ENCODE peak calls at places on chromosomes 11 and 22, in eight cellular contexts. P, W, F, D, R, O, T and I are unnamed samples.

GRCh38 chr11:78374917-78375316 is 42.7 kb downstream of the GAB2 start:
- DNase-seq in F (no peak), O (no peak), P (no peak), D (no peak), W (no peak), R (no peak), T (no peak), I (no peak)

GRCh38 chr22:46352691-46353386 is 17.3 kb downstream of the TRMU start:
- DNase-seq in T (no peak), O (no peak), P (peak), R (peak), D (no peak), F (peak), W (no peak), I (no peak)

GRCh38 chr11:18802381-18803257 is 11.0 kb upstream of the PTPN5 start:
- DNase-seq in R (no peak), W (peak), F (peak), O (peak), T (peak), D (peak), P (no peak), I (peak)

GRCh38 chr11:101061606-101062005 is 68.0 kb downstream of the PGR start:
- DNase-seq in F (no peak), D (no peak), T (no peak), O (no peak), P (no peak), W (no peak), R (no peak), I (no peak)

GRCh38 chr11:32385998-32386397 is 49.3 kb downstream of the WT1 start:
- DNase-seq in W (peak), P (no peak), D (peak), F (peak), O (no peak), R (no peak), T (peak), I (no peak)

GRCh38 chr11:21927628-21928027 is 265.3 kb upstream of the ANO5 start:
- DNase-seq in R (no peak), D (no peak), F (no peak), W (no peak), P (no peak), O (no peak), T (no peak), I (no peak)

GRCh38 chr22:49763138-49763537 is 64.5 kb downstream of the BRD1 start:
- DNase-seq in W (no peak), D (no peak), R (no peak), F (no peak), O (no peak), T (no peak), P (no peak), I (no peak)

GRCh38 chr22:22388055-22388454 is 120.5 kb downstream of the ZNF280B start:
- DNase-seq in W (no peak), F (no peak), D (no peak), O (no peak), R (no peak), P (no peak), T (no peak), I (no peak)

GRCh38 chr11:66080055-66080817 is 10.2 kb downstream of the PACS1 start:
- DNase-seq in O (no peak), W (no peak), D (no peak), R (no peak), P (no peak), F (peak), T (peak), I (no peak)

GRCh38 chr22:45493286-45493771 is 9.4 kb upstream of the FBLN1 start:
- DNase-seq in F (no peak), W (no peak), O (peak), P (peak), D (no peak), R (peak), T (no peak), I (no peak)

GRCh38 chr11:17573526-17573925 is 26.5 kb downstream of the OTOG start:
- DNase-seq in P (no peak), R (no peak), F (no peak), D (peak), T (no peak), O (no peak), W (no peak), I (no peak)

GRCh38 chr11:117814766-117815261 is 9.7 kb downstream of the FXYD2 start:
- DNase-seq in F (peak), W (no peak), T (peak), O (no peak), D (no peak), P (no peak), R (peak), I (no peak)

GRCh38 chr11:19259487-19260345 is 19.0 kb upstream of the E2F8 start:
- DNase-seq in P (peak), F (peak), T (peak), R (peak), W (peak), D (peak), O (no peak), I (peak)

GRCh38 chr11:12180257-12181205 is 70.1 kb downstream of the MICAL2 start:
- DNase-seq in P (no peak), F (no peak), T (no peak), O (no peak), W (no peak), R (no peak), D (no peak), I (no peak)

GRCh38 chr11:83681944-83682644 is 395.9 kb upstream of the CCDC90B start:
- DNase-seq in O (no peak), T (no peak), P (no peak), D (no peak), R (no peak), F (no peak), W (no peak), I (no peak)

GRCh38 chr11:121792185-121792584 is 323.8 kb downstream of the BLID start:
- DNase-seq in T (no peak), F (no peak), D (no peak), W (no peak), R (no peak), O (no peak), P (no peak), I (no peak)

GRCh38 chr22:23182289-23183106 is 2.2 kb downstream of the BCR start:
- DNase-seq in W (no peak), P (no peak), O (no peak), R (no peak), T (no peak), F (peak), D (no peak), I (no peak)

GRCh38 chr11:1906146-1906545 is 13.4 kb upstream of the TNNT3 start:
- DNase-seq in D (no peak), T (no peak), P (no peak), R (no peak), F (no peak), W (no peak), O (no peak), I (no peak)

GRCh38 chr22:23278883-23279675 is 98.8 kb downstream of the BCR start:
- DNase-seq in W (no peak), O (no peak), T (no peak), F (no peak), R (peak), D (no peak), P (no peak), I (no peak)

GRCh38 chr22:23908561-23909205 is 14.5 kb downstream of the MIF start:
- DNase-seq in F (no peak), R (no peak), D (no peak), O (no peak), W (no peak), P (no peak), T (peak), I (no peak)

GRCh38 chr11:85590848-85591483 is 36.2 kb downstream of the DLG2 start:
- DNase-seq in O (no peak), T (peak), D (no peak), R (no peak), F (peak), W (no peak), P (no peak), I (no peak)

GRCh38 chr11:10674991-10675440 is 18.5 kb downstream of the IRAG1 start:
- DNase-seq in D (no peak), F (no peak), O (no peak), T (no peak), W (no peak), P (peak), R (no peak), I (no peak)

GRCh38 chr11:35622070-35622469 is 3.8 kb downstream of the FJX1 start:
- DNase-seq in W (no peak), D (no peak), R (no peak), P (no peak), T (peak), O (no peak), F (no peak), I (no peak)

GRCh38 chr11:65918211-65919150 is at the start of gene C11orf68:
- DNase-seq in F (peak), R (no peak), T (no peak), W (no peak), D (peak), P (no peak), O (no peak), I (no peak)

GRCh38 chr11:21988477-21988876 is 204.4 kb upstream of the ANO5 start:
- DNase-seq in P (no peak), O (no peak), R (no peak), D (no peak), W (no peak), F (peak), T (no peak), I (no peak)

GRCh38 chr11:36509265-36509664 is 807 bp downstream of the TRAF6 start:
- DNase-seq in O (no peak), W (peak), T (peak), D (no peak), P (no peak), F (peak), R (no peak), I (no peak)

GRCh38 chr22:39493759-39494158 is 8.3 kb upstream of the MIEF1 start:
- DNase-seq in O (no peak), P (no peak), D (no peak), T (no peak), F (no peak), R (peak), W (no peak), I (no peak)

GRCh38 chr11:117523680-117524079 is 196.0 kb downstream of the CEP164 start:
- DNase-seq in W (no peak), D (no peak), R (no peak), F (no peak), O (no peak), P (no peak), T (no peak), I (no peak)

GRCh38 chr11:8301622-8302021 is 37.9 kb upstream of the LMO1 start:
- DNase-seq in T (no peak), W (no peak), R (no peak), F (no peak), D (no peak), P (no peak), O (no peak), I (no peak)

GRCh38 chr11:43119275-43119970 is 192.4 kb upstream of the API5 start:
- DNase-seq in P (no peak), R (no peak), D (no peak), F (peak), O (no peak), W (no peak), T (no peak), I (no peak)

GRCh38 chr11:116202922-116203321 is 569.9 kb downstream of the BUD13 start:
- DNase-seq in T (no peak), O (no peak), F (no peak), D (no peak), P (no peak), W (no peak), R (no peak), I (no peak)

GRCh38 chr22:40218723-40219294 is 41.1 kb downstream of the TNRC6B start:
- DNase-seq in P (no peak), O (no peak), D (no peak), F (no peak), W (no peak), R (no peak), T (peak), I (no peak)

GRCh38 chr11:44994753-44995152 is 44.1 kb upstream of the TP53I11 start:
- DNase-seq in W (no peak), T (no peak), D (no peak), P (no peak), R (no peak), O (no peak), F (no peak), I (no peak)
- TF ChIP-seq CTCF in W (no peak), T (no peak), D (no peak), P (no peak), R (no peak), O (no peak), F (no peak), I (no peak)

GRCh38 chr11:46410021-46410420 is 18.4 kb upstream of the CHRM4 start:
- DNase-seq in R (no peak), O (no peak), F (no peak), D (peak), T (no peak), W (peak), P (no peak), I (no peak)
- TF ChIP-seq CTCF in R (no peak), O (no peak), F (peak), D (no peak), T (no peak), W (no peak), P (no peak), I (no peak)

GRCh38 chr11:64917663-64917995 is 620 bp upstream of the ATG2A start:
- DNase-seq in T (no peak), F (no peak), P (no peak), D (no peak), R (no peak), O (no peak), W (no peak), I (no peak)

GRCh38 chr11:64915366-64915887 is 1.6 kb downstream of the ATG2A start:
- DNase-seq in T (no peak), W (no peak), D (no peak), P (no peak), R (no peak), O (no peak), F (no peak), I (no peak)

GRCh38 chr11:64916848-64917662 is at the start of gene ATG2A:
- DNase-seq in O (peak), R (peak), P (peak), W (peak), D (peak), T (peak), F (peak), I (peak)

GRCh38 chr11:64918056-64918455 is 1.0 kb upstream of the ATG2A start:
- DNase-seq in R (no peak), T (no peak), F (peak), D (no peak), O (no peak), P (no peak), W (no peak), I (no peak)

DNA sequence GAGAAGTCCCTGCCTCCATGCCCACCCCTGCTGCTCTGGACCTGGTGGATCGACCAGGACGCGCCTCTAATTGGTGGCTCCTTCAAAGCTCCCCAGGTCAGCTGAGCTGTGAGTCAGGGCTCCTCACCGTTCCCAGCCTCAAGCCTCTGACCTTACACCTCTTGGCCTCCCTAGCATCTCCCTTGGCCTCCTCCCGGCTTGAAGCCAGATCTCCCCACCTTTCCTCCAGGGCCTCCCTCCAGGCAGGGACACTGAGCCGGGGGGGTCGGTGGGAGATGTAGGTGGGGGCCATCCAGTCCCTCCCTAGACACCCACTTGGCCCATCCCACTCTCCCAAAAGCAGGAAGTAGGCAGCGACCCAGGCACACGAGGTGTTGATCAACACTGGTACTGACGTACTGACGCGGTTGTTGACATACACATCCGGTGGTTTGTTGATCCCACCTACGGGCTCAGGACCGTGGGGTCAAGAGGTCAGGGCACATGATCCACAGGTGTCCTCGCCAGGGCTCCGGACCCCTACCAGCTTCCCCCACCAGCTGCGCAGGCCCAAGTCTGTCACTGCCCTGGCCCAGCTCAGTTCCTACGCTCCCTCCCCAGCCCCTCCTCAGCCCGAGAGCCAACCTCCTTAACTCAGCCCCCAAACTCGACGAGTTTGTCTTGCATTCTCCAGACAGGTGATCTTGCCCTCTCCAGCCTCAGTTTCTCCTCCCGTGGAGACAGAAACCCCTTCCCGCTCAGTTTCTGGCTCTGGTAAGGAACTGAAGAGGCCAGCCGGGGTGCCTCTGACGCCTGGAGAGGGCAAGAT is 765 bp downstream of the ATG2A start:
- DNase-seq in R (no peak), W (peak), T (peak), D (no peak), O (peak), P (no peak), F (peak), I (no peak)
- TF ChIP-seq CTCF in R (no peak), W (no peak), T (no peak), D (no peak), O (no peak), P (no peak), F (no peak), I (no peak)

GRCh38 chr11:64148917-64149617 is 16.8 kb downstream of the MACROD1 start:
- DNase-seq in W (no peak), D (no peak), P (no peak), F (no peak), O (no peak), R (no peak), T (no peak), I (no peak)
- TF ChIP-seq CTCF in W (no peak), D (peak), P (peak), F (no peak), O (no peak), R (peak), T (no peak), I (peak)

GRCh38 chr22:33887173-33887572 is 33.1 kb downstream of the LARGE1 start:
- DNase-seq in T (no peak), W (no peak), O (no peak), F (no peak), D (no peak), R (no peak), P (no peak), I (no peak)

GRCh38 chr22:33888821-33889220 is 31.5 kb downstream of the LARGE1 start:
- DNase-seq in R (no peak), T (no peak), D (no peak), O (no peak), P (no peak), F (peak), W (no peak), I (no peak)

GRCh38 chr22:33884829-33885228 is 35.4 kb downstream of the LARGE1 start:
- DNase-seq in O (no peak), P (no peak), T (no peak), R (no peak), D (no peak), W (no peak), F (no peak), I (no peak)

GRCh38 chr22:33883961-33884808 is 36.1 kb downstream of the LARGE1 start:
- DNase-seq in D (no peak), F (peak), T (no peak), O (no peak), P (no peak), W (no peak), R (no peak), I (no peak)

GRCh38 chr22:33886696-33887095 is 33.6 kb downstream of the LARGE1 start:
- DNase-seq in F (no peak), D (no peak), T (no peak), R (no peak), P (no peak), O (no peak), W (no peak), I (no peak)
- TF ChIP-seq CTCF in F (no peak), D (no peak), T (no peak), R (no peak), P (no peak), O (no peak), W (no peak), I (no peak)

DNA sequence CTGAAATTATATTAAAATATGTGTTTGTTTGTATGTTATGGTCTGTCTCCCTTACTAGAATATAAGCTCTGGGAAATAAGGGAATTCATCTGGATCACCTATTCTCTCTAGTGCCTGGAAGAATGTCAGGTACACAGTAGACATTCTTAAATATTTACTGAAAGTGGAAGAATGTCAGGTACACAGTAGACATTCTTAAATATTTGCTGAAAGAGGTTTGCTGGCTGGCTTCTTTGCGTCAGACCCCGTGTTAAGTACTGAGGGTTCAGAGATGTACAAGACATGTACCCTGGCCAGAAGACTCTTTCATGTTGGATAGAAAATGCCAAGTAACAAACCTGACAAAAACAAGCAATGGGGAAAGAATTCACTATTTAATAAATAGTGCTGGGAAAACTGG is 199.1 kb downstream of the INSC start:
- DNase-seq in F (no peak), P (no peak), R (no peak), W (no peak), T (peak), O (no peak), D (no peak), I (no peak)
- TF ChIP-seq CTCF in F (no peak), P (no peak), R (no peak), W (no peak), T (no peak), O (no peak), D (no peak), I (no peak)

DNA sequence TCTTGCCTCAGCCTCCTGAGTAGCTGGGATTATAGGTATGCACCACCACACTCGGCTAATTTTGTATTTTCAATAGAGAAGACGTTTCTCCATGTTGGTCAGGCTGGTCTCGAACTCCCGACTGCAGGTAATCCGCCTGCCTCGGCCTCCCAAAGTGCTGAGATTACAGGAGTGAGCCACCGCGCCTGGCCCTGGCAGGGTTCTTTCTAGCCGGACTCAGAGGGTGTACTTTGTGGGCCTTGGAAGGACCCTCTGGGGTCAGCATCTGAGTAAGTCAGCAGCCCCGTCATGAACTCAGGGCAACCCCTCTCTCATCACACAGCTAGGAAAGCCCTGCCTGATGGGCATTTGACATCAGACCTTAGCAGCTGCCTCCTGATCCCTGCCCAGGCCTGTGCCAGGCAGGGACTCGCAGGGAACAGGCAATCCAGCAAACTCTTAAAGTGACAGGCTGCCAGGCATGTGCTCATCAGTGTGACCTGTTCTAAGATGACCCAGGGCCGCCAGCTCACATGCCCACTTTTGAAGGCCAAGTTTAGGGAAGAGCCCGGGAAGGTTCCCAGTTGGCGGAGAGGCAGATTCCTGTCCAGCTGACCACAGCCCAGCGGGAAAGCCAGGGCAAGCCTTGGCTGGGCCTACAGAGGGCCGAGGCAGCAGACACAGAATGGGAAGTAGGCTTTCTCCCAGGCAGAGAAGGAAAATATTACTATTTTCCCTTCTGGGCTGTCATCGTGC is 92.9 kb downstream of the MORC2 start:
- DNase-seq in T (no peak), P (peak), D (peak), R (peak), O (no peak), F (no peak), W (no peak), I (no peak)
- TF ChIP-seq CTCF in T (no peak), P (no peak), D (no peak), R (no peak), O (no peak), F (no peak), W (no peak), I (no peak)

GRCh38 chr11:95680169-95680929 is 109.2 kb downstream of the FAM76B start:
- DNase-seq in T (peak), D (no peak), R (no peak), F (no peak), P (no peak), W (no peak), O (no peak), I (no peak)
- TF ChIP-seq CTCF in T (no peak), D (no peak), R (no peak), F (no peak), P (no peak), W (no peak), O (no peak), I (no peak)